ENCODE peak calls at places on chromosome 11, in five cellular contexts. P is aorta, M is sigmoid colon, S is HCT116, O is OCI-LY7. Y is an unnamed sample.

GRCh38 chr11:74870485-74870884 is 78.4 kb downstream of the XRRA1 start:
- DNase-seq in O (peak), M (no peak), P (no peak), S (peak), Y (no peak)

GRCh38 chr11:58968251-58968711 is 29.0 kb downstream of the GLYATL1 start:
- DNase-seq in P (no peak), O (no peak), S (no peak), M (no peak), Y (no peak)

GRCh38 chr11:61049854-61050253 is 52.4 kb upstream of the CD5 start:
- DNase-seq in P (no peak), S (no peak), M (no peak), O (no peak), Y (no peak)

GRCh38 chr11:59822989-59823566 is 12.5 kb upstream of the MRPL16 start:
- DNase-seq in M (no peak), O (peak), S (peak), P (no peak), Y (no peak)

GRCh38 chr11:22634897-22635629 is 9.4 kb upstream of the FANCF start:
- DNase-seq in S (no peak), M (no peak), P (no peak), O (no peak), Y (no peak)

GRCh38 chr11:48087974-48088681 is 107.8 kb downstream of the PTPRJ start:
- DNase-seq in M (no peak), P (no peak), O (no peak), S (no peak), Y (no peak)

GRCh38 chr11:134561348-134561720 is 149.3 kb upstream of the B3GAT1 start:
- DNase-seq in S (no peak), M (no peak), P (peak), O (no peak), Y (peak)

GRCh38 chr11:44199816-44200215 is 104.3 kb downstream of the EXT2 start:
- DNase-seq in S (no peak), O (no peak), P (no peak), M (no peak), Y (no peak)

GRCh38 chr11:36751996-36752395 is 154.0 kb upstream of the RAG2 start:
- DNase-seq in M (no peak), S (no peak), P (no peak), O (no peak), Y (no peak)

GRCh38 chr11:84608788-84609309 is 1018.3 kb downstream of the DLG2 start:
- DNase-seq in P (no peak), M (no peak), O (no peak), S (no peak), Y (no peak)

GRCh38 chr11:36012410-36012809 is 68.5 kb downstream of the LDLRAD3 start:
- DNase-seq in O (no peak), S (no peak), M (no peak), P (no peak), Y (no peak)

GRCh38 chr11:13335319-13335718 is 57.7 kb downstream of the BMAL1 start:
- DNase-seq in M (peak), S (no peak), P (no peak), O (peak), Y (no peak)

GRCh38 chr11:11764428-11764803 is 77.4 kb upstream of the USP47 start:
- DNase-seq in O (no peak), P (no peak), M (no peak), S (no peak), Y (no peak)

GRCh38 chr11:36452231-36452630 is 57.8 kb downstream of the TRAF6 start:
- DNase-seq in S (no peak), P (no peak), M (no peak), O (no peak), Y (no peak)

GRCh38 chr11:12276356-12276755 is 101.0 kb upstream of the PARVA start:
- DNase-seq in O (no peak), M (peak), P (no peak), S (no peak), Y (no peak)

GRCh38 chr11:83191491-83191890 is 2.0 kb upstream of the ANKRD42 start:
- DNase-seq in S (no peak), M (no peak), O (no peak), P (no peak), Y (no peak)

GRCh38 chr11:123143921-123144320 is 51.1 kb downstream of the CLMP start:
- DNase-seq in P (no peak), S (no peak), M (no peak), O (no peak), Y (no peak)

GRCh38 chr11:96341237-96342130 is 1.5 kb downstream of the MAML2 start:
- DNase-seq in O (peak), M (peak), S (no peak), P (peak), Y (peak)

GRCh38 chr11:17651681-17652080 is 67.7 kb upstream of the MYOD1 start:
- DNase-seq in P (no peak), O (no peak), S (no peak), M (no peak), Y (no peak)

GRCh38 chr11:20097319-20098221 is 62.7 kb downstream of the DBX1 start:
- DNase-seq in P (no peak), S (no peak), M (no peak), O (no peak), Y (no peak)

GRCh38 chr11:19723572-19724342 is 11.1 kb downstream of the NAV2 start:
- DNase-seq in S (peak), P (peak), M (peak), O (no peak), Y (peak)

GRCh38 chr11:46637546-46637945 is 20.2 kb downstream of the ATG13 start:
- DNase-seq in P (no peak), S (no peak), O (no peak), M (no peak), Y (no peak)

GRCh38 chr11:104028476-104028875 is 8.0 kb upstream of the DDI1 start:
- DNase-seq in O (no peak), M (no peak), S (no peak), P (no peak), Y (no peak)

GRCh38 chr11:19027829-19028595 is 32.5 kb downstream of the MRGPRX2 start:
- DNase-seq in P (no peak), O (no peak), M (no peak), S (peak), Y (no peak)

GRCh38 chr11:46675288-46675851 is 25.0 kb downstream of the ARHGAP1 start:
- DNase-seq in M (peak), P (no peak), S (no peak), O (no peak), Y (peak)

GRCh38 chr11:47668665-47669064 is 26.3 kb upstream of the MTCH2 start:
- DNase-seq in M (no peak), O (no peak), S (no peak), P (no peak), Y (no peak)

GRCh38 chr11:115065314-115065713 is 387.0 kb downstream of the NXPE2 start:
- DNase-seq in P (no peak), M (no peak), S (no peak), O (no peak), Y (no peak)

GRCh38 chr11:72373163-72373562 is 61.2 kb downstream of the CLPB start:
- DNase-seq in P (no peak), M (no peak), O (no peak), S (no peak), Y (no peak)

GRCh38 chr11:103051986-103052385 is 40.0 kb downstream of the DCUN1D5 start:
- DNase-seq in P (no peak), S (no peak), O (no peak), M (no peak), Y (no peak)

GRCh38 chr11:94897330-94897768 is 76.0 kb downstream of the CWC15 start:
- DNase-seq in M (peak), S (peak), O (peak), P (no peak), Y (no peak)

GRCh38 chr11:33775832-33776231 is 1.5 kb upstream of the FBXO3 start:
- DNase-seq in P (no peak), M (no peak), S (no peak), O (no peak), Y (no peak)

GRCh38 chr11:28730336-28730735 is 622.1 kb downstream of the METTL15 start:
- DNase-seq in P (no peak), M (no peak), S (no peak), O (no peak), Y (no peak)

GRCh38 chr11:19777342-19778102 is 64.9 kb downstream of the NAV2 start:
- DNase-seq in M (no peak), S (no peak), P (no peak), O (no peak), Y (no peak)

GRCh38 chr11:12727556-12728070 is 53.4 kb downstream of the TEAD1 start:
- DNase-seq in O (no peak), M (no peak), S (no peak), P (no peak), Y (no peak)

GRCh38 chr11:59891781-59892181 is 13.2 kb downstream of the OOSP3 start:
- DNase-seq in M (no peak), S (no peak), P (no peak), O (no peak), Y (no peak)

GRCh38 chr11:38089728-38090127 is 1491.7 kb upstream of the RAG2 start:
- DNase-seq in M (no peak), P (no peak), O (no peak), S (no peak), Y (no peak)

GRCh38 chr11:13333456-13333957 is 55.9 kb downstream of the BMAL1 start:
- DNase-seq in S (peak), M (no peak), P (no peak), O (no peak), Y (no peak)

GRCh38 chr11:98227266-98227665 is 793.5 kb upstream of the CNTN5 start:
- DNase-seq in M (no peak), O (no peak), S (no peak), P (no peak), Y (no peak)

GRCh38 chr11:112469376-112469775 is 208.7 kb upstream of the PLET1 start:
- DNase-seq in S (no peak), M (no peak), O (no peak), P (no peak), Y (no peak)
- H3K27ac ChIP-seq in S (no peak), M (no peak), O (no peak), P (no peak), Y (no peak)

GRCh38 chr11:80477178-80477577 is 1036.3 kb upstream of the TENM4 start:
- DNase-seq in M (no peak), O (no peak), S (no peak), P (no peak), Y (no peak)

GRCh38 chr11:80473562-80473961 is 1032.7 kb upstream of the TENM4 start:
- DNase-seq in O (no peak), S (no peak), M (no peak), P (no peak), Y (no peak)
- H3K4me3 ChIP-seq in O (no peak), S (no peak), M (no peak), P (no peak), Y (no peak)

GRCh38 chr11:132078230-132078629 is 707.8 kb downstream of the NTM start:
- DNase-seq in O (no peak), S (no peak), P (no peak), M (no peak), Y (no peak)
- H3K27ac ChIP-seq in O (no peak), S (no peak), P (no peak), M (no peak), Y (no peak)

GRCh38 chr11:62595124-62595523 is 3.8 kb upstream of the TUT1 start:
- DNase-seq in P (no peak), M (no peak), O (no peak), S (no peak), Y (no peak)

GRCh38 chr11:62593434-62594044 is 2.2 kb upstream of the TUT1 start:
- DNase-seq in S (no peak), M (peak), P (peak), O (peak), Y (peak)

GRCh38 chr11:62592216-62592815 is 993 bp upstream of the TUT1 start:
- DNase-seq in S (no peak), O (peak), M (no peak), P (no peak), Y (no peak)

GRCh38 chr11:62591448-62592215 is at the start of gene TUT1:
- DNase-seq in S (peak), M (peak), P (peak), O (peak), Y (peak)

DNA sequence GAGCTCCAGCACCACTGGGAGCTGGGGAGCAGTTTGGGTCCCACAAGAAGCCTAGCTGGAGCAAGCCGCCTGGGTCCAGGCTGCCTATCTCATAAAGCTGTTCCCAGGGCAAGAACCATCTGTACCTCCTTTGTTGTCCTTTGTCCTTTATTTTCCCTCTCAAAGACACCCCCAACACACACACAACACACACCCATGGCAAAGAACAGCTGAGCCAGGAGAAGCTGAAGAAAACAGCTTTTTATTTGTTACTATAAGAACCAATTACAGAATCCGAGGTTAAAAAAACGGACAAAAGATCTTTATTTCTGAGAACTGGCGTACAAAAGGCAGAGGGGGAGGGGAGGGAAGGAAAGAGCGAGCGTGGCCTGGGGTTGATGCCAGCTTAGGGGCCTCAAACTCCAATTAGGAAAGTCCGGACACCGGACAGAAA is 1.7 kb upstream of the TUT1 start:
- DNase-seq in S (no peak), M (no peak), P (no peak), O (no peak), Y (no peak)
- H3K4me3 ChIP-seq in S (no peak), M (no peak), P (no peak), O (no peak), Y (no peak)

GRCh38 chr11:62680825-62681240 is 2.0 kb upstream of the UBXN1 start:
- DNase-seq in M (peak), S (peak), P (no peak), O (peak), Y (no peak)
- H3K27ac ChIP-seq in M (peak), S (peak), P (no peak), O (peak), Y (no peak)

GRCh38 chr11:2699531-2700414 is at the start of gene KCNQ1OT1:
- DNase-seq in O (peak), S (peak), P (peak), M (peak), Y (peak)

GRCh38 chr11:2696461-2696860 is 3.3 kb downstream of the KCNQ1OT1 start:
- DNase-seq in O (no peak), P (no peak), M (no peak), S (no peak), Y (no peak)

GRCh38 chr11:2698386-2699184 is 1.2 kb downstream of the KCNQ1OT1 start:
- DNase-seq in P (no peak), M (peak), S (no peak), O (no peak), Y (no peak)

GRCh38 chr11:2699185-2699530 is 636 bp downstream of the KCNQ1OT1 start:
- DNase-seq in P (peak), S (no peak), M (no peak), O (peak), Y (peak)

DNA sequence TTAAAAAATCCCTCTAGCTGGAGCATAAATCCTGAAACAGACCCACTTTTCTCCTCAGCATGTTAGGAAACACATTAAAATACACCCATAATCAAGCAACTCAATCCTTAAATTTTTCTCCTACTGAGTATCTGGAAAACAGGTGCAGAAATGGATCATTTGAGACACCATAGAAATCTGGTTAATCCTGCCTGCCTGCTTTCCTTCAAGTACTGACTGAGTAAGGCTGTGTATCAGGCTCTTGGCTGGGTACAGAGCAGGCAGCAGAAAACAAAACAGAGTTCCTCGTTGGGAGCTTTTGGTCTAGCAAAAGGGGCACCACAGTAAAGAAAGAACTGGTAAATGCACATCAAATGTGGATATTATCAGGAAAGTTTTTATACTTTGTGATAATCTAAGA is 1.9 kb downstream of the KCNQ1OT1 start:
- DNase-seq in P (no peak), M (no peak), S (no peak), O (no peak), Y (no peak)
- H3K4me3 ChIP-seq in P (no peak), M (peak), S (no peak), O (peak), Y (peak)

DNA sequence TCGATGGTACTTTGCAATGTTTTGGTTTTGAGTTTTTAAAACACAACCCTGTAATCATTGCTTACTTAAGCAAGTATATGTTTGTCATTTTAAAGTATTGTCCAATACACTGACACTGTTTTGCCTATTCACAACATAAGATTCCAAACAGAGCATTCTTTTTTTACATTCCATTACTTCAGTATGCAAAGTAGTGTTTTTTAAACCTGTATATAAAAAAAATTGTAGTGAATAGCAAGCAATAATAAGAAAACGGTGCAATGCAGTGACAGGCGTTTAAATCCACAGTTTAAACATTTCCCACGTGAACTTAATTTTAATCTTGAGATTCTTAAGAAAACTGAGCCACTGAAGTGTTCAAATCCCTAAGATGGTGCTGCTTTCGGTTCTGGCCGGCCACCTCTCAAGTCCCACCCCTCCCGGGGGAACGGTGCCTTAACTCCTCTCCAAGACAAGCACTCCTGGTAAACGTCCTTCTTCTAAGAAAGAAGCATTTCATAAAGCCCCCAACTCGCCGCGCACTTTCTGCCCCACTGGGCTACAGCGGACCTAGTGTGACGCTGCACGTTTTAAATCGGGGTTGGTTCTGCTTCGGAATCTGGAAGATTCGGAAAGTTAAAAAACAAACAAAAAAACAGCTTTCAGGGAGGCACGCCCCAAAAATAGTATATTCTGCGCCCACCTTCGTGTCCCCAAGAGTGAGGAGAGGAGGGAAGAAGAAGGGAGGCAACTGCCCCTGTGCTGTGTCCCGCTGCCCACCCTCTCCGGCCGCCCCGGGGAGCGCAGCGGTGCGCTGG is 2.9 kb downstream of the PGR start:
- DNase-seq in O (no peak), P (peak), M (no peak), S (no peak), Y (no peak)
- H3K27ac ChIP-seq in O (no peak), P (peak), M (peak), S (no peak), Y (peak)

GRCh38 chr11:120196857-120197253 is 14.0 kb upstream of the OAF start:
- DNase-seq in O (no peak), P (no peak), S (no peak), M (no peak), Y (no peak)

GRCh38 chr11:120195601-120196289 is 15.1 kb upstream of the OAF start:
- DNase-seq in M (no peak), O (no peak), S (no peak), P (no peak), Y (no peak)

GRCh38 chr11:120194166-120194565 is 16.7 kb upstream of the OAF start:
- DNase-seq in P (no peak), O (no peak), S (no peak), M (no peak), Y (no peak)

GRCh38 chr11:120191058-120191457 is 19.8 kb upstream of the OAF start:
- DNase-seq in O (no peak), P (peak), M (no peak), S (no peak), Y (no peak)

DNA sequence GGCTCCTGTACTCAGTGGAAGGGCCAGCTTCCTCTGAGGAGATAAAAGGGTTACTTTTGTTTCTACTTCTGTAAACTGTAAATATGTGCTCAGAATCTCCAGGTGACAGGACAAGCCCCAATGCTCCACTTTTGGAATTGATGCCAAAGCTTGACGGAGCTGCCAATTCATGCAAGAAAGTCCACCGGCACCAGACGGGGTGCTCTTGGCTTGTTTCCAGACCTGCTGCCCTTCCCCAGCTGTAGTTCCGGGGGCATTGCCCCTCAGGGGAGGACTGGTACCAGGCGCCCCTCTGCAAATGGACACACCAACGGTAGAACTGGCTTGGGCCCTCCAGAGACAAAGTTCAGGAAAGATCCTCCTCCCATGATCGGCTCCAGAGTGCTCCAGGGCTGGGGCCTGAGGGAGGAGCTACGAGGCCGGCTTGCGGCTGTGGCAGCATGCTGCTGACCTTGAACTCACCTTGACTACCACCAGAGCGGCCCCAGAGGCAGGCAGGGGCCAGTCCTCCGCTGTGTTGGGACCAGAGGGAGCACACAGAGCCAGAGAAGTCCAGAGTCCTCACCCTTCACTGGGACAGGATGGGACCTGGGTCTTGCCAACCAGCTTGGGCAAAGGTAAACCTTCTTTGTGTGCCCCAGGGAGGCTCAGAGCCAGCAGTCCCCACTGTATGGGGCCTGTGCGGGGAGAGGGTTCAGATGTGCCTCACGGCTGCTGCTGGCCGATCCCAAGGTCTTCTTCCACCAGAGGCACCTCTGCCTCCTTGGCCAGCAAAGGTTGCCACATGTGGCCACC is 17.8 kb upstream of the OAF start:
- DNase-seq in M (no peak), P (no peak), S (no peak), O (no peak), Y (no peak)
- H3K4me3 ChIP-seq in M (no peak), P (no peak), S (no peak), O (no peak), Y (no peak)

Y was measured in upper lobe of right lung.